ENCODE peak calls at places on chromosomes 4 and X, in five cellular contexts. E, B, J, N and K are unnamed samples.

GRCh38 chrX:129833153-129834004 is 10.3 kb downstream of the ZDHHC9 start:
- DNase-seq in B (no peak), J (no peak), E (peak; percentile 67), N (no peak), K (no peak)

GRCh38 chrX:135974279-135974856 is 580 bp upstream of the MMGT1 start:
- DNase-seq in N (no peak), B (no peak), E (no peak), J (peak; percentile 25), K (peak; percentile 78)

GRCh38 chr4:54971474-54971950 is 153.9 kb downstream of the KDR start:
- DNase-seq in E (peak; percentile 72), B (no peak), J (peak; percentile 75), N (no peak), K (peak; percentile 7)

GRCh38 chr4:72606751-72607150 is 37.7 kb upstream of the ADAMTS3 start:
- DNase-seq in E (no peak), J (no peak), N (no peak), B (no peak), K (no peak)

GRCh38 chrX:72539822-72540221 is 32.8 kb downstream of the HDAC8 start:
- DNase-seq in E (no peak), N (no peak), J (no peak), B (no peak), K (no peak)

GRCh38 chr4:24260922-24261581 is 323.3 kb downstream of the DHX15 start:
- DNase-seq in J (no peak), E (peak; percentile 7), B (no peak), N (no peak), K (no peak)

GRCh38 chrX:131703646-131704045 is 159.8 kb downstream of the OR13H1 start:
- DNase-seq in J (no peak), B (no peak), E (no peak), N (no peak), K (no peak)

GRCh38 chrX:13685126-13685763 is 3.7 kb upstream of the RAB9A start:
- DNase-seq in J (peak; percentile 52), N (no peak), B (no peak), E (peak; percentile 66), K (no peak)

GRCh38 chr4:153494562-153494961 is 28.4 kb downstream of the TMEM131L start:
- DNase-seq in E (no peak), J (no peak), B (no peak), N (no peak), K (no peak)

GRCh38 chrX:112668476-112669404 is 11.0 kb downstream of the LHFPL1 start:
- DNase-seq in N (no peak), E (no peak), B (no peak), J (no peak), K (no peak)

GRCh38 chr4:72377491-72378194 is 191.4 kb downstream of the ADAMTS3 start:
- DNase-seq in N (no peak), J (no peak), B (no peak), E (peak; percentile 61), K (no peak)

GRCh38 chr4:10063544-10064300 is 42.4 kb upstream of the SLC2A9 start:
- DNase-seq in E (peak; percentile 88), B (peak; percentile 25), N (peak; percentile 71), J (peak; percentile 44), K (no peak)

GRCh38 chr4:14375816-14376215 is 626.5 kb upstream of the CPEB2 start:
- DNase-seq in J (peak; percentile 55), N (no peak), B (no peak), E (peak; percentile 11), K (no peak)

GRCh38 chr4:53863731-53864130 is 200.7 kb downstream of the CHIC2 start:
- DNase-seq in E (no peak), J (no peak), B (no peak), N (no peak), K (no peak)

GRCh38 chr4:10384974-10385373 is 72.3 kb downstream of the ZNF518B start:
- DNase-seq in E (no peak), J (no peak), B (no peak), N (no peak), K (no peak)

GRCh38 chr4:177313263-177313662 is 3.6 kb downstream of the NEIL3 start:
- DNase-seq in E (peak; percentile 66), J (no peak), B (no peak), N (no peak), K (no peak)

GRCh38 chr4:77564231-77564630 is 41.4 kb upstream of the CXCL13 start:
- DNase-seq in J (no peak), N (no peak), E (no peak), B (no peak), K (no peak)

GRCh38 chrX:17414057-17414658 is 39.2 kb downstream of the NHS start:
- DNase-seq in N (no peak), J (no peak), E (peak; percentile 32), B (peak; percentile 57), K (no peak)

GRCh38 chrX:74251006-74251930 is 52.7 kb upstream of the ZCCHC13 start:
- DNase-seq in J (peak; percentile 38), N (no peak), B (no peak), E (peak; percentile 41), K (no peak)

GRCh38 chr4:37917388-37917787 is 26.5 kb downstream of the TBC1D1 start:
- DNase-seq in N (no peak), J (no peak), E (no peak), B (no peak), K (no peak)

GRCh38 chr4:72846280-72847111 is 223.0 kb downstream of the COX18 start:
- DNase-seq in E (peak; percentile 17), B (no peak), J (peak; percentile 88), N (peak; percentile 50), K (peak; percentile 13)

GRCh38 chr4:110630621-110631402 is 7.9 kb upstream of the PITX2 start:
- DNase-seq in N (no peak), E (no peak), J (no peak), B (no peak), K (no peak)

GRCh38 chr4:81030617-81031388 is at the start of gene BMP3:
- DNase-seq in J (peak; percentile 54), N (no peak), E (peak; percentile 52), B (no peak), K (no peak)

GRCh38 chrX:129019412-129019811 is 503.9 kb downstream of the SMARCA1 start:
- DNase-seq in J (no peak), E (no peak), B (no peak), N (no peak), K (no peak)

GRCh38 chr4:610411-611261 is 14.7 kb upstream of the PDE6B start:
- DNase-seq in E (peak; percentile 63), B (peak; percentile 33), N (no peak), J (peak; percentile 95), K (no peak)

GRCh38 chr4:83873996-83874395 is 338.1 kb downstream of the GPAT3 start:
- DNase-seq in E (no peak), J (no peak), B (no peak), N (no peak), K (no peak)

GRCh38 chr4:81538712-81539432 is 67.2 kb upstream of the RASGEF1B start:
- DNase-seq in N (no peak), B (no peak), J (no peak), E (no peak), K (no peak)

GRCh38 chr4:149781150-149781549 is 34.5 kb downstream of the IQCM start:
- DNase-seq in N (no peak), B (no peak), E (peak; percentile 51), J (peak; percentile 72), K (no peak)

GRCh38 chr4:137307806-137308205 is 224.5 kb downstream of the PCDH18 start:
- DNase-seq in B (no peak), N (no peak), E (peak; percentile 76), J (peak; percentile 33), K (no peak)

GRCh38 chr4:168509786-168510185 is 12.9 kb downstream of the PALLD start:
- DNase-seq in J (no peak), E (peak; percentile 68), N (no peak), B (no peak), K (peak; percentile 44)

GRCh38 chr4:163556169-163556568 is 61.7 kb downstream of the TMA16 start:
- DNase-seq in B (no peak), N (no peak), E (no peak), J (peak; percentile 33), K (no peak)

GRCh38 chrX:15301924-15302323 is 13.5 kb downstream of the ASB11 start:
- DNase-seq in J (no peak), B (no peak), E (peak; percentile 66), N (no peak), K (peak; percentile 10)

GRCh38 chr4:166658585-166658984 is 575.7 kb downstream of the SPOCK3 start:
- DNase-seq in E (no peak), N (no peak), J (no peak), B (no peak), K (no peak)

GRCh38 chrX:46730765-46731164 is 28.2 kb downstream of the SLC9A7 start:
- DNase-seq in J (peak; percentile 70), N (no peak), E (no peak), B (no peak), K (no peak)

GRCh38 chrX:85243155-85243554 is 424 bp downstream of the SATL1 start:
- DNase-seq in J (no peak), B (no peak), N (no peak), E (no peak), K (no peak)
- H3K4me3 ChIP-seq in J (peak overlapping the region; percentile 71), B (no peak overlapping the region), N (peak overlapping the region; percentile 94), E (peak overlapping the region; percentile 67), K (peak overlapping the region; percentile 84)

GRCh38 chrX:107507744-107508117 is 58.3 kb downstream of the FRMPD3 start:
- DNase-seq in E (no peak), N (no peak), B (no peak), J (no peak), K (no peak)
- TF ChIP-seq EZH2 in E (peak; percentile 76), N (no peak), B (no peak), J (no peak), K (no peak)

DNA sequence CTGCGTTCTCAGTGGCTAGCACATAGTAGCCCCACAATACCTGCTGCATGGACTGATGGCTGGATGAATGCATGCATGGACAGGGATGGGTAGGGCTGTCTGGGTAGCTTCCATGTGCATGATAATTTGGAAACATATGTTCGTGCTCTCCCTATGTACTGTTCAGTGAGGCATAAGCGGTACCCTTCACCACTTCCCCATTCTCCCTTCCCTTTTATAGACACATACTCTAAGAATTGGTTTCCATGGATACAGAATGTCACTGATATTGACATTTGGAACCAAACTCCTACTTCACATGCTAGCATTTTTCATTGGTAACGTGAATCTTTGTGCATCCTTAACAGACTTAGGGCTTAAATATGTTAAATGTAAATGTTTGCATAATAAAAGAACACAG is 20.4 kb downstream of the USP46 start:
- DNase-seq in E (no peak), J (no peak), B (no peak), N (no peak), K (no peak)
- H3K4me1 ChIP-seq in E (peaks cover 25% of the 10 kb centered on the region), J (peaks cover 15% of the 10 kb centered on the region), B (peaks cover 22% of the 10 kb centered on the region), N (no peaks in the 10 kb centered on the region), K (no peaks in the 10 kb centered on the region)

DNA sequence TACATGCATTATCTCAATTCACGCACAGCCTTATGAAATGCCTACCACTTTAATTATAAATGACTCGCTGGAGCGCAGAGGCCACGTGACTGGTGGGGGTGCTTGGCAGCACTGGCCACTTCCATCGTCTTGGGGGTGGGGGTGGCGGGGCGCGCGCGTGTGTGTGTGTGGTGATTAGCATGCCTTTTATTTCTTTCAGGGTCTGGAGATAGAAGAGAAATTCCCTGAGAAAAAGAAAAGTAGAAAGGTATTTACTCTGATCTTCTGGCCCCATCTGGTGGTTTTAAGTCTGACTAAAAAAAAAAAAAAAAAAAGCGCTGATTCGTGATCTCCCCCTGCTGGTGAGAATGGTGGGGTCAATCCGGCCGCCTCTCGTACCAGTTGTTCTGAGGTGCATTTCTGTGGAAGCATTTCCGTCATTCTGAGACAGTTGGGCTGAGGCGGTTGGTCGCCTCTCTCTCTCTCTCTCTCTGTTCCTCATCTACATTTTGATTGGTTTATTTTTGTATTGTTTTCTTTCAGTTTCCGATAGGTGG is at the start of gene CCNB3:
- DNase-seq in N (no peak), E (peak; percentile 74), B (no peak), J (peak; percentile 67), K (peak; percentile 18)
- H3K4me3 ChIP-seq in N (peak within 1 kb of the TSS; percentile 49), E (peak within 1 kb of the TSS; percentile 66), B (peak within 1 kb of the TSS; percentile 29), J (peak within 1 kb of the TSS; percentile 62), K (no peak within 1 kb of the TSS)

GRCh38 chr4:4855293-4856070 is 4.0 kb upstream of the MSX1 start:
- DNase-seq in J (no peak), B (no peak), N (no peak), E (no peak), K (no peak)
- TF ChIP-seq EZH2 in J (no peak), B (peak; percentile 80), N (peak; percentile 55), E (no peak), K (no peak)